ENCODE peak calls at places on chromosomes 16 and 17, in nine cellular contexts. One of them, this sample, is unnamed.

GRCh38 chr17:28474035-28474640 is 694 bp downstream of the SLC13A2 start:
- DNase-seq in heart right ventricle: no peak
- DNase-seq in kidney glomerular epithelial cell: no peak
- DNase-seq in Calu3: no peak
- DNase-seq in ascending aorta: peak; percentile 28
- DNase-seq in AG10803: no peak
- DNase-seq in posterior vena cava: no peak
- DNase-seq in RWPE1: no peak
- DNase-seq in stimulated activated CD8-positive, alpha-beta memory T cell treated with anti-CD3 and anti-CD28 coated beads, Interleukin-7, amount 100 ng/mL, for 48 hours: no peak
- DNase-seq in this sample: no peak

GRCh38 chr17:44829558-44830358 is at the start of gene GJC1:
- DNase-seq in heart right ventricle: peak; percentile 38
- DNase-seq in kidney glomerular epithelial cell: peak; percentile 13
- DNase-seq in Calu3: peak; percentile 74
- DNase-seq in ascending aorta: no peak
- DNase-seq in AG10803: peak; percentile 15
- DNase-seq in posterior vena cava: peak; percentile 69
- DNase-seq in RWPE1: peak; percentile 30
- DNase-seq in stimulated activated CD8-positive, alpha-beta memory T cell treated with anti-CD3 and anti-CD28 coated beads, Interleukin-7, amount 100 ng/mL, for 48 hours: no peak
- DNase-seq in this sample: peak; percentile 56

GRCh38 chr16:51968756-51969155 is 578.2 kb downstream of the TOX3 start:
- DNase-seq in heart right ventricle: no peak
- DNase-seq in kidney glomerular epithelial cell: no peak
- DNase-seq in Calu3: no peak
- DNase-seq in ascending aorta: no peak
- DNase-seq in AG10803: peak; percentile 29
- DNase-seq in posterior vena cava: no peak
- DNase-seq in RWPE1: no peak
- DNase-seq in stimulated activated CD8-positive, alpha-beta memory T cell treated with anti-CD3 and anti-CD28 coated beads, Interleukin-7, amount 100 ng/mL, for 48 hours: no peak
- DNase-seq in this sample: no peak

GRCh38 chr17:40366861-40367518 is 2.5 kb upstream of the GJD3 start:
- DNase-seq in heart right ventricle: no peak
- DNase-seq in kidney glomerular epithelial cell: no peak
- DNase-seq in Calu3: no peak
- DNase-seq in ascending aorta: no peak
- DNase-seq in AG10803: no peak
- DNase-seq in posterior vena cava: peak; percentile 52
- DNase-seq in RWPE1: no peak
- DNase-seq in stimulated activated CD8-positive, alpha-beta memory T cell treated with anti-CD3 and anti-CD28 coated beads, Interleukin-7, amount 100 ng/mL, for 48 hours: no peak
- DNase-seq in this sample: no peak

GRCh38 chr16:83473109-83473508 is 334.7 kb upstream of the HSBP1 start:
- DNase-seq in heart right ventricle: no peak
- DNase-seq in kidney glomerular epithelial cell: no peak
- DNase-seq in Calu3: no peak
- DNase-seq in ascending aorta: no peak
- DNase-seq in AG10803: peak; percentile 89
- DNase-seq in posterior vena cava: no peak
- DNase-seq in RWPE1: no peak
- DNase-seq in stimulated activated CD8-positive, alpha-beta memory T cell treated with anti-CD3 and anti-CD28 coated beads, Interleukin-7, amount 100 ng/mL, for 48 hours: no peak
- DNase-seq in this sample: no peak

GRCh38 chr17:18259621-18260331 is 686 bp upstream of the MIEF2 start:
- DNase-seq in heart right ventricle: no peak
- DNase-seq in kidney glomerular epithelial cell: no peak
- DNase-seq in Calu3: peak; percentile 67
- DNase-seq in ascending aorta: no peak
- DNase-seq in AG10803: peak; percentile 55
- DNase-seq in posterior vena cava: no peak
- DNase-seq in RWPE1: peak; percentile 75
- DNase-seq in stimulated activated CD8-positive, alpha-beta memory T cell treated with anti-CD3 and anti-CD28 coated beads, Interleukin-7, amount 100 ng/mL, for 48 hours: no peak
- DNase-seq in this sample: no peak

GRCh38 chr17:38693700-38694329 is 11.3 kb upstream of the MLLT6 start:
- DNase-seq in heart right ventricle: peak; percentile 96
- DNase-seq in kidney glomerular epithelial cell: no peak
- DNase-seq in Calu3: no peak
- DNase-seq in ascending aorta: peak; percentile 88
- DNase-seq in AG10803: peak; percentile 80
- DNase-seq in posterior vena cava: peak; percentile 96
- DNase-seq in RWPE1: no peak
- DNase-seq in stimulated activated CD8-positive, alpha-beta memory T cell treated with anti-CD3 and anti-CD28 coated beads, Interleukin-7, amount 100 ng/mL, for 48 hours: no peak
- DNase-seq in this sample: peak; percentile 94

GRCh38 chr17:54992797-54993639 is 24.5 kb downstream of the STXBP4 start:
- DNase-seq in heart right ventricle: peak; percentile 8
- DNase-seq in kidney glomerular epithelial cell: peak; percentile 79
- DNase-seq in Calu3: peak; percentile 10
- DNase-seq in ascending aorta: no peak
- DNase-seq in AG10803: peak; percentile 57
- DNase-seq in posterior vena cava: no peak
- DNase-seq in RWPE1: peak; percentile 45
- DNase-seq in stimulated activated CD8-positive, alpha-beta memory T cell treated with anti-CD3 and anti-CD28 coated beads, Interleukin-7, amount 100 ng/mL, for 48 hours: no peak
- DNase-seq in this sample: no peak

GRCh38 chr16:87474566-87474996 is 18.2 kb downstream of the ZCCHC14 start:
- DNase-seq in heart right ventricle: no peak
- DNase-seq in kidney glomerular epithelial cell: no peak
- DNase-seq in Calu3: no peak
- DNase-seq in ascending aorta: no peak
- DNase-seq in AG10803: no peak
- DNase-seq in posterior vena cava: no peak
- DNase-seq in RWPE1: no peak
- DNase-seq in stimulated activated CD8-positive, alpha-beta memory T cell treated with anti-CD3 and anti-CD28 coated beads, Interleukin-7, amount 100 ng/mL, for 48 hours: no peak
- DNase-seq in this sample: no peak

GRCh38 chr16:88782454-88783390 is 2.3 kb downstream of the PIEZO1 start:
- DNase-seq in heart right ventricle: no peak
- DNase-seq in kidney glomerular epithelial cell: peak; percentile 37
- DNase-seq in Calu3: no peak
- DNase-seq in ascending aorta: peak; percentile 82
- DNase-seq in AG10803: peak; percentile 71
- DNase-seq in posterior vena cava: no peak
- DNase-seq in RWPE1: peak; percentile 95
- DNase-seq in stimulated activated CD8-positive, alpha-beta memory T cell treated with anti-CD3 and anti-CD28 coated beads, Interleukin-7, amount 100 ng/mL, for 48 hours: peak; percentile 56
- DNase-seq in this sample: no peak

GRCh38 chr16:88681709-88682451 is 4.4 kb downstream of the SNAI3 start:
- DNase-seq in heart right ventricle: no peak
- DNase-seq in kidney glomerular epithelial cell: no peak
- DNase-seq in Calu3: no peak
- DNase-seq in ascending aorta: peak; percentile 81
- DNase-seq in AG10803: no peak
- DNase-seq in posterior vena cava: peak; percentile 89
- DNase-seq in RWPE1: no peak
- DNase-seq in stimulated activated CD8-positive, alpha-beta memory T cell treated with anti-CD3 and anti-CD28 coated beads, Interleukin-7, amount 100 ng/mL, for 48 hours: no peak
- DNase-seq in this sample: peak; percentile 65

GRCh38 chr17:37824534-37825485 is 80.0 kb upstream of the HNF1B start:
- DNase-seq in heart right ventricle: no peak
- DNase-seq in kidney glomerular epithelial cell: peak; percentile 96
- DNase-seq in Calu3: peak; percentile 76
- DNase-seq in ascending aorta: no peak
- DNase-seq in AG10803: peak; percentile 81
- DNase-seq in posterior vena cava: no peak
- DNase-seq in RWPE1: peak; percentile 94
- DNase-seq in stimulated activated CD8-positive, alpha-beta memory T cell treated with anti-CD3 and anti-CD28 coated beads, Interleukin-7, amount 100 ng/mL, for 48 hours: no peak
- DNase-seq in this sample: no peak

GRCh38 chr16:23296994-23297393 is 5.1 kb upstream of the SCNN1B start:
- DNase-seq in heart right ventricle: no peak
- DNase-seq in kidney glomerular epithelial cell: no peak
- DNase-seq in Calu3: peak; percentile 48
- DNase-seq in ascending aorta: no peak
- DNase-seq in AG10803: no peak
- DNase-seq in posterior vena cava: no peak
- DNase-seq in RWPE1: no peak
- DNase-seq in stimulated activated CD8-positive, alpha-beta memory T cell treated with anti-CD3 and anti-CD28 coated beads, Interleukin-7, amount 100 ng/mL, for 48 hours: no peak
- DNase-seq in this sample: no peak